ENCODE peak calls at places on chromosome 6, in six cellular contexts. G is uterus, M is tibial nerve, X is ovary, D is lower leg skin, K is IMR-90. N is an unnamed sample.

GRCh38 chr6:165689699-165690098 is 26.7 kb upstream of the PDE10A start:
- DNase-seq in G (no peak), M (no peak), X (no peak), D (no peak), K (peak), N (no peak)

GRCh38 chr6:33926451-33926850 is 122.6 kb upstream of the MLN start:
- DNase-seq in G (no peak), M (no peak), X (no peak), D (no peak), K (no peak), N (no peak)

GRCh38 chr6:143213977-143214376 is 153.3 kb downstream of the AIG1 start:
- DNase-seq in G (no peak), M (no peak), X (no peak), D (no peak), K (no peak), N (no peak)

GRCh38 chr6:54085526-54085925 is 25.7 kb upstream of the MLIP start:
- DNase-seq in G (no peak), M (no peak), X (no peak), D (no peak), K (peak), N (no peak)

GRCh38 chr6:36848658-36849441 is 9.6 kb upstream of the CPNE5 start:
- DNase-seq in G (peak), M (no peak), X (peak), D (no peak), K (no peak), N (no peak)

GRCh38 chr6:26087284-26088115 is at the start of gene HFE:
- DNase-seq in G (peak), M (peak), X (peak), D (peak), K (peak), N (no peak)

GRCh38 chr6:109925060-109925459 is 53.1 kb upstream of the GPR6 start:
- DNase-seq in G (no peak), M (no peak), X (peak), D (no peak), K (no peak), N (no peak)

GRCh38 chr6:168834814-168835213 is 393.8 kb downstream of the SMOC2 start:
- DNase-seq in G (no peak), M (no peak), X (no peak), D (no peak), K (no peak), N (no peak)

GRCh38 chr6:165222315-165223025 is 86.9 kb downstream of the C6orf118 start:
- DNase-seq in G (no peak), M (no peak), X (no peak), D (no peak), K (no peak), N (no peak)

GRCh38 chr6:130744601-130745382 is 82.4 kb upstream of the SMLR1 start:
- DNase-seq in G (no peak), M (no peak), X (no peak), D (no peak), K (no peak), N (no peak)

GRCh38 chr6:84774174-84775158 is 10.1 kb upstream of the TBX18 start:
- DNase-seq in G (no peak), M (peak), X (peak), D (no peak), K (no peak), N (no peak)

GRCh38 chr6:18405477-18406293 is 18.5 kb downstream of the RNF144B start:
- DNase-seq in G (no peak), M (no peak), X (no peak), D (no peak), K (peak), N (no peak)

GRCh38 chr6:142635130-142635529 is 309.8 kb downstream of the HIVEP2 start:
- DNase-seq in G (no peak), M (no peak), X (no peak), D (no peak), K (peak), N (no peak)

GRCh38 chr6:52423971-52424381 is 3.8 kb downstream of the EFHC1 start:
- DNase-seq in G (no peak), M (peak), X (no peak), D (no peak), K (peak), N (no peak)

GRCh38 chr6:105174512-105174911 is 5.3 kb downstream of the POPDC3 start:
- DNase-seq in G (no peak), M (no peak), X (no peak), D (no peak), K (peak), N (no peak)

GRCh38 chr6:158686791-158687381 is 37.0 kb downstream of the SYTL3 start:
- DNase-seq in G (no peak), M (no peak), X (no peak), D (no peak), K (no peak), N (no peak)

GRCh38 chr6:63802606-63803206 is 167.1 kb downstream of the PHF3 start:
- DNase-seq in G (no peak), M (no peak), X (no peak), D (no peak), K (peak), N (no peak)

GRCh38 chr6:148599967-148600426 is 146.8 kb upstream of the UST start:
- DNase-seq in G (no peak), M (no peak), X (no peak), D (no peak), K (peak), N (no peak)

GRCh38 chr6:90610291-90610670 is 23.4 kb upstream of the MAP3K7 start:
- DNase-seq in G (no peak), M (no peak), X (peak), D (no peak), K (no peak), N (no peak)

GRCh38 chr6:45689926-45690615 is 312.3 kb upstream of the SUPT3H start:
- DNase-seq in G (no peak), M (no peak), X (no peak), D (no peak), K (no peak), N (no peak)

GRCh38 chr6:41517473-41517872 is 28.7 kb upstream of the FOXP4 start:
- DNase-seq in G (no peak), M (no peak), X (no peak), D (no peak), K (no peak), N (no peak)

GRCh38 chr6:815348-815738 is 122.4 kb upstream of the EXOC2 start:
- DNase-seq in G (no peak), M (no peak), X (no peak), D (no peak), K (no peak), N (no peak)

GRCh38 chr6:82067021-82067420 is 180.5 kb downstream of the IBTK start:
- DNase-seq in G (no peak), M (peak), X (no peak), D (no peak), K (peak), N (no peak)

GRCh38 chr6:22082278-22082677 is 214.6 kb downstream of the PRL start:
- DNase-seq in G (no peak), M (no peak), X (no peak), D (no peak), K (peak), N (no peak)

GRCh38 chr6:10441004-10441654 is 26.3 kb upstream of the TFAP2A start:
- DNase-seq in G (no peak), M (no peak), X (no peak), D (no peak), K (peak), N (no peak)

GRCh38 chr6:113894712-113895674 is 37.8 kb downstream of the MARCKS start:
- DNase-seq in G (no peak), M (no peak), X (no peak), D (no peak), K (peak), N (no peak)

GRCh38 chr6:13881621-13882165 is 43.1 kb upstream of the RNF182 start:
- DNase-seq in G (no peak), M (no peak), X (no peak), D (no peak), K (no peak), N (no peak)
- TF ChIP-seq POLR2A in G (no peak), M (no peak), X (no peak), D (no peak), K (no peak), N (no peak)

GRCh38 chr6:75494290-75494689 is 690 bp upstream of the FILIP1 start:
- DNase-seq in G (no peak), M (no peak), X (no peak), D (no peak), K (no peak), N (no peak)

GRCh38 chr6:75492769-75493168 is 831 bp downstream of the FILIP1 start:
- DNase-seq in G (no peak), M (no peak), X (no peak), D (no peak), K (no peak), N (no peak)

GRCh38 chr6:75489025-75489424 is 4.6 kb downstream of the FILIP1 start:
- DNase-seq in G (no peak), M (no peak), X (no peak), D (no peak), K (peak), N (no peak)

GRCh38 chr6:75491302-75491701 is 2.3 kb downstream of the FILIP1 start:
- DNase-seq in G (no peak), M (no peak), X (no peak), D (no peak), K (no peak), N (no peak)

GRCh38 chr6:75493400-75494064 is at the start of gene FILIP1:
- DNase-seq in G (peak), M (peak), X (peak), D (no peak), K (peak), N (no peak)
- TF ChIP-seq POLR2A in G (peak), M (peak), X (no peak), D (no peak), K (no peak), N (peak)

GRCh38 chr6:1868561-1869261 is 259.0 kb downstream of the FOXC1 start:
- DNase-seq in G (no peak), M (no peak), X (no peak), D (no peak), K (no peak), N (no peak)
- TF ChIP-seq POLR2A in G (no peak), M (no peak), X (no peak), D (no peak), K (no peak), N (no peak)

DNA sequence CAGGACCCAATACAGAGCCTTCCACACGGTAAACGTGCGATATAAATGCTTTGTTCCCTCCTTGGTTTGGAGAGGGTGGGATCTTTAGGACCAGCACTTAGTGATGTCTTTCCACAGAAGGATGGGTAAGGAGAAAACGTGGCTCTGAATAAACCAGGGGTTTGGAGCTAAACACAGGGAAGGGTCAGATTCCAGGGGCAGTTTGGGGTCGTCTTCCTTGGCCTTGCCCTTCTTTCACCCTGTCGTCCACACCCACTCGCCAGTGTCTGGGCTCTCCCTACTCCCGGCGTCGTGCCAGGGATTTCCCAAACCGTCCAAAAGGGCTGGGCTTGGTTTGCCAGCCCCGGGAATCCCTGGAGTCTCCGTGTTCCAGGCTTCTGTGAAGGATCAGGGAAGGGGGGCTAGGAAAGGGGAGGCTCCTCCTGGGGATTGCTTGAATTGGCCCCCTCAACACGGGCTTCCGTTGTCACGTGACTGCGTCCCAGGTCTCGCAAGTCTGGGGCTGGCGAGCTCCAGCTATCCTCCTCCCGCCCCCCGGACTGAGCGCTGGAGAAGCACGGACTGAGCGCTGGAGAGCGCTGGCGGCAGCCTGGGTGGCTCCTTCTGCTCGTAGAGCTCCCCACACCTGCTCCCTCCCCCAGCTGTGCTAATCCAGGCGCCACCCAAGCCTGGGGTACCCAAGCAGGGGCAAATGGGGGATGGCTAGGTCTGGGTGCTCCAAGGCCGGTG is 9.5 kb upstream of the ARMC12 start:
- DNase-seq in G (peak), M (peak), X (peak), D (peak), K (peak), N (no peak)
- TF ChIP-seq POLR2A in G (peak), M (peak), X (peak), D (no peak), K (no peak), N (peak)

DNA sequence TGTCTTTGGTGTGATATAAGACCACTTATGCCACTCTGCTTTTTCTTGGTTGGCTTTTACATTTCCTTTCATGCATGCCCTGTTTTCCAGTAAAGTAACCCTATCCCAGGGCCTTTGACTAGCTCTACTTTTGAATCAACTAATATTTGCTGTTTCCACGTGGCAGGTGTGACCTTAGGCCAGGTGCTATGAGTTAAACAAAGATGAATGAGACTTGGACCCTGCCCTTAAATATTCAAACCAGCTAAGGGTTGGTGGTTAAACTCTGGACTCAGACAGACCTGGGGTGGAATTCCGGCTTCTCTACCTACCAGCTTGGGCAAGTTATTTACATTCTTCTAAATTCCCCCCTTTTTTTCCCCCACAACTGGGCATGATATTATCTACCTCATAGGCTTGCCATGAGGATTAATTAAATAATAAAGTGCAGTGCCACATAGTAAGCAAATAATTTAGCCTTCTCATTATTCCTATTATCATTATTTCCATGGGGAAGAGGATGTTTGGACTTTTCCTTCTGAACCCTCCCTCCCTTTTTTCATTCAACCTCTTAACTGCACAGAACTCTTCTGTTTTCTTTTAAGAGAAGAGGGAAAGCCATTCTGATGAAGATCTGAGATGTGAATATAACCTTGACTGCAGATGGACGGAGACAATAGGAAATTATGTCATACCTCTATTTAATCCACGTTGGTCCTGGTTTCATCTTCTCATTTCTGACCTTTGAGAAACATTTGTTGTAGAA is 143.6 kb upstream of the TNFAIP3 start:
- DNase-seq in G (no peak), M (no peak), X (no peak), D (no peak), K (no peak), N (no peak)
- TF ChIP-seq POLR2A in G (no peak), M (no peak), X (no peak), D (no peak), K (no peak), N (no peak)

DNA sequence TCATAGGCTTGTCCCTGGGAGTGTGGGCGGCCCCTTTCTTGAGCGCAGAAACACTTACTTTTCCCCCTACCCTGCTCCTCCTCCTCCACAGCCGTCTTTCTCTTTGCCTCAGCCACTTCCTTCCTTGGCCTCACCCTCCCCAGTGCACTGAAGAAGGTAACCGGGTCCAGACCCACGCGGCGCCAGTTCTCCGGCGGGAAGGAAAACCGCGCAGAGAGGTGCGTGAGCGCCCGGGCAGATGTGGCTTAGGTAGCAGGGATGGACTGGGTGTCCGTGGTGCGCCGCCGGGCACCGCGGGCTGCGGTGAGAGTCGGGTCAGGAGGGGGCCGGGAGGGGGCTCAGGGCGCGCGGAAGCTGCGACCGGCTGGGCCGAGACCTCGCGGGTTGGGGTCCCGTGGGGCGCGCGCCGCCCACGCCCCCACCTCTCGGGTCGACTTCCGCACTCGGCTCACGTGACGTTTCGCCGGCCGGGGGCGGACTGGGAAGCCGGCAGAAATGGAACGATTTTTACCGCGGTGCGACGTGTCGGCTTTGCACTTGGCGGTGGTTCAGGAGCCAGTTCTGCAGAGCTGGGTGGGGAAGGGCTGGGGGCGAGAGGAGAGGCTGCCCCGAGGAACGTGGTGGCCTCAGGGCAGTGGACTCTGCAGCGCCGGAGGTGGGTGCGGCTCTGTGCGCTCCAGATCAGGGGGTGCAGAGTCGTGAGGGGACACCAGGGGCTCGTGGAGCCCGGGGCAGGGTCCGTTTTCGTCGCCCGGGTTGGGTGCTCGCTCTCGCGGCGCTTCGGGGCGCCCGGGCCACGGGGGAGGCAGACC is at the start of gene ABRACL:
- DNase-seq in G (peak), M (peak), X (peak), D (peak), K (peak), N (no peak)
- TF ChIP-seq POLR2A in G (no peak), M (peak), X (no peak), D (no peak), K (peak), N (no peak)

DNA sequence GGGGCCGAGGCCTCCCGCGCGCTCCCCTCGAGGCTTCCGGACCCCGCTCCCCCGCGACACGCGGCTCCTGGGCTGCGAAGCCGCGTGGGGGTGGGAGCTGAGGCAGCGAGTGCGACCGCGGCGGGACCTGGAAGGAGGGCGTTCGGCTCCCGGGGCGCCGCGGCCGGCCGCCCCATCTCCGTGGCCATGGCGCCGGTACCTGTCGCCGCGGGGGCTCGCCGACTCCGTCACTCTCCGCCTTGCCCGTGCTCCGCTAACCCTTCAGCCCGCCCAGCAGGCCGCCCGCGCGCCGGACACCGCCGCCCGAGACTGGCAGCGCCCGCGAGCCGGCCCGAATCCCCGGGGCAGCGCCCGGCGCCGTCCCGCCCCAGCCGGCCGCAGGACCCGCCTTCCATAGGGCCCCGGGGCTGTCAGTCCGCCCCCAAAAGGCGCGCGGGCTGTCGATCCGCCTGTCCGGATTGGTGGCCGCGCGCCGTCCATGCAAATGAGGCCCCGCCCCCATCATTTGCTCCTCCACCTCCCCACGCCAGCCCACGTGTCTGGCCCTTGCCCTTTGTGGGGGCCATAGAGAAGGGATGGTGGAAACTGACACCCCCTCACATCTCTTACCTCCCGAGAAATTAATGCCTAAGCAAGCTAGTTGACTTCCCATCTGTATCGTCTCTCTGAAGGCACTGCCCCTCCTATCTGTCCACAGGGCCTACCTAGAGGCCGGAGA is at the start of gene FKBP5:
- DNase-seq in G (peak), M (peak), X (peak), D (peak), K (peak), N (no peak)
- TF ChIP-seq POLR2A in G (peak), M (peak), X (peak), D (no peak), K (peak), N (peak)

GRCh38 chr6:129710722-129711631 is 1.0 kb upstream of the ARHGAP18 start:
- DNase-seq in G (no peak), M (no peak), X (no peak), D (no peak), K (no peak), N (no peak)
- TF ChIP-seq POLR2A in G (no peak), M (no peak), X (no peak), D (no peak), K (no peak), N (no peak)

N was measured in vagina.